ENCODE peak calls at places on chromosomes 5 and 9, in eight cellular contexts. One of them, this sample, is unnamed.

GRCh38 chr5:180043381-180043780 is 28.2 kb downstream of the RNF130 start:
- DNase-seq in cardiac muscle cell: no peak
- DNase-seq in cardiac septum: no peak
- DNase-seq in ovary: no peak
- DNase-seq in SW480: no peak
- DNase-seq in NCI-H1092 treated with DMSO at 0.1 percent for 48 hours: no peak
- DNase-seq in activated CD4-positive, alpha-beta T cell treated with anti-CD3 and anti-CD28 coated beads for 48 hours: no peak
- DNase-seq in pulmonary artery endothelial cell: no peak
- DNase-seq in this sample: no peak

GRCh38 chr9:131299948-131300347 is 10.4 kb downstream of the PLPP7 start:
- DNase-seq in cardiac muscle cell: no peak
- DNase-seq in cardiac septum: no peak
- DNase-seq in ovary: no peak
- DNase-seq in SW480: no peak
- DNase-seq in NCI-H1092 treated with DMSO at 0.1 percent for 48 hours: no peak
- DNase-seq in activated CD4-positive, alpha-beta T cell treated with anti-CD3 and anti-CD28 coated beads for 48 hours: no peak
- DNase-seq in pulmonary artery endothelial cell: no peak
- DNase-seq in this sample: no peak

GRCh38 chr5:39517800-39518199 is 93.0 kb upstream of the DAB2 start:
- DNase-seq in cardiac muscle cell: no peak
- DNase-seq in cardiac septum: no peak
- DNase-seq in ovary: no peak
- DNase-seq in SW480: no peak
- DNase-seq in NCI-H1092 treated with DMSO at 0.1 percent for 48 hours: no peak
- DNase-seq in activated CD4-positive, alpha-beta T cell treated with anti-CD3 and anti-CD28 coated beads for 48 hours: no peak
- DNase-seq in pulmonary artery endothelial cell: no peak
- DNase-seq in this sample: no peak

GRCh38 chr5:173547579-173547978 is 68.9 kb downstream of the BOD1 start:
- DNase-seq in cardiac muscle cell: no peak
- DNase-seq in cardiac septum: no peak
- DNase-seq in ovary: no peak
- DNase-seq in SW480: peak; percentile 44
- DNase-seq in NCI-H1092 treated with DMSO at 0.1 percent for 48 hours: no peak
- DNase-seq in activated CD4-positive, alpha-beta T cell treated with anti-CD3 and anti-CD28 coated beads for 48 hours: no peak
- DNase-seq in pulmonary artery endothelial cell: no peak
- DNase-seq in this sample: no peak

GRCh38 chr9:137411670-137412380 is 11.1 kb downstream of the EXD3 start:
- DNase-seq in cardiac muscle cell: no peak
- DNase-seq in cardiac septum: peak; percentile 87
- DNase-seq in ovary: peak; percentile 87
- DNase-seq in SW480: peak; percentile 93
- DNase-seq in NCI-H1092 treated with DMSO at 0.1 percent for 48 hours: no peak
- DNase-seq in activated CD4-positive, alpha-beta T cell treated with anti-CD3 and anti-CD28 coated beads for 48 hours: peak; percentile 58
- DNase-seq in pulmonary artery endothelial cell: peak; percentile 89
- DNase-seq in this sample: peak; percentile 43

GRCh38 chr5:57366744-57367143 is 115.9 kb downstream of the ACTBL2 start:
- DNase-seq in cardiac muscle cell: no peak
- DNase-seq in cardiac septum: no peak
- DNase-seq in ovary: no peak
- DNase-seq in SW480: peak; percentile 97
- DNase-seq in NCI-H1092 treated with DMSO at 0.1 percent for 48 hours: no peak
- DNase-seq in activated CD4-positive, alpha-beta T cell treated with anti-CD3 and anti-CD28 coated beads for 48 hours: no peak
- DNase-seq in pulmonary artery endothelial cell: no peak
- DNase-seq in this sample: no peak

GRCh38 chr9:121645853-121646807 is 5.3 kb upstream of the DAB2IP start:
- DNase-seq in cardiac muscle cell: no peak
- DNase-seq in cardiac septum: no peak
- DNase-seq in ovary: peak; percentile 25
- DNase-seq in SW480: no peak
- DNase-seq in NCI-H1092 treated with DMSO at 0.1 percent for 48 hours: no peak
- DNase-seq in activated CD4-positive, alpha-beta T cell treated with anti-CD3 and anti-CD28 coated beads for 48 hours: no peak
- DNase-seq in pulmonary artery endothelial cell: no peak
- DNase-seq in this sample: no peak

GRCh38 chr9:112315905-112316304 is 17.5 kb downstream of the PTBP3 start:
- DNase-seq in cardiac muscle cell: no peak
- DNase-seq in cardiac septum: no peak
- DNase-seq in ovary: no peak
- DNase-seq in SW480: no peak
- DNase-seq in NCI-H1092 treated with DMSO at 0.1 percent for 48 hours: no peak
- DNase-seq in activated CD4-positive, alpha-beta T cell treated with anti-CD3 and anti-CD28 coated beads for 48 hours: no peak
- DNase-seq in pulmonary artery endothelial cell: no peak
- DNase-seq in this sample: no peak

GRCh38 chr9:130936285-130937117 is 2.5 kb downstream of the FIBCD1 start:
- DNase-seq in cardiac muscle cell: peak; percentile 43
- DNase-seq in cardiac septum: no peak
- DNase-seq in ovary: peak; percentile 49
- DNase-seq in SW480: peak; percentile 53
- DNase-seq in NCI-H1092 treated with DMSO at 0.1 percent for 48 hours: no peak
- DNase-seq in activated CD4-positive, alpha-beta T cell treated with anti-CD3 and anti-CD28 coated beads for 48 hours: no peak
- DNase-seq in pulmonary artery endothelial cell: no peak
- DNase-seq in this sample: no peak

GRCh38 chr5:157670662-157671591 is at the start of gene C5orf52:
- DNase-seq in cardiac muscle cell: peak; percentile 66
- DNase-seq in cardiac septum: no peak
- DNase-seq in ovary: peak; percentile 43
- DNase-seq in SW480: peak; percentile 64
- DNase-seq in NCI-H1092 treated with DMSO at 0.1 percent for 48 hours: peak; percentile 55
- DNase-seq in activated CD4-positive, alpha-beta T cell treated with anti-CD3 and anti-CD28 coated beads for 48 hours: peak; percentile 25
- DNase-seq in pulmonary artery endothelial cell: no peak
- DNase-seq in this sample: no peak

GRCh38 chr5:157388148-157388547 is 71.9 kb upstream of the NIPAL4 start:
- DNase-seq in cardiac muscle cell: no peak
- DNase-seq in cardiac septum: no peak
- DNase-seq in ovary: no peak
- DNase-seq in SW480: no peak
- DNase-seq in NCI-H1092 treated with DMSO at 0.1 percent for 48 hours: no peak
- DNase-seq in activated CD4-positive, alpha-beta T cell treated with anti-CD3 and anti-CD28 coated beads for 48 hours: no peak
- DNase-seq in pulmonary artery endothelial cell: no peak
- DNase-seq in this sample: no peak

GRCh38 chr5:35136386-35136785 is 88.6 kb upstream of the AGXT2 start:
- DNase-seq in cardiac muscle cell: no peak
- DNase-seq in cardiac septum: no peak
- DNase-seq in ovary: no peak
- DNase-seq in SW480: no peak
- DNase-seq in NCI-H1092 treated with DMSO at 0.1 percent for 48 hours: no peak
- DNase-seq in activated CD4-positive, alpha-beta T cell treated with anti-CD3 and anti-CD28 coated beads for 48 hours: peak; percentile 29
- DNase-seq in pulmonary artery endothelial cell: no peak
- DNase-seq in this sample: no peak

GRCh38 chr5:60463179-60463868 is 236.6 kb downstream of the DEPDC1B start:
- DNase-seq in cardiac muscle cell: no peak
- DNase-seq in cardiac septum: no peak
- DNase-seq in ovary: no peak
- DNase-seq in SW480: no peak
- DNase-seq in NCI-H1092 treated with DMSO at 0.1 percent for 48 hours: no peak
- DNase-seq in activated CD4-positive, alpha-beta T cell treated with anti-CD3 and anti-CD28 coated beads for 48 hours: no peak
- DNase-seq in pulmonary artery endothelial cell: no peak
- DNase-seq in this sample: no peak

GRCh38 chr5:134592141-134592746 is 40.4 kb downstream of the SAR1B start:
- DNase-seq in cardiac muscle cell: peak; percentile 14
- DNase-seq in cardiac septum: peak; percentile 50
- DNase-seq in ovary: no peak
- DNase-seq in SW480: peak; percentile 34
- DNase-seq in NCI-H1092 treated with DMSO at 0.1 percent for 48 hours: no peak
- DNase-seq in activated CD4-positive, alpha-beta T cell treated with anti-CD3 and anti-CD28 coated beads for 48 hours: no peak
- DNase-seq in pulmonary artery endothelial cell: no peak
- DNase-seq in this sample: peak; percentile 79

GRCh38 chr5:153276151-153276550 is 214.3 kb upstream of the GRIA1 start:
- DNase-seq in cardiac muscle cell: peak; percentile 89
- DNase-seq in cardiac septum: no peak
- DNase-seq in ovary: no peak
- DNase-seq in SW480: peak; percentile 34
- DNase-seq in NCI-H1092 treated with DMSO at 0.1 percent for 48 hours: no peak
- DNase-seq in activated CD4-positive, alpha-beta T cell treated with anti-CD3 and anti-CD28 coated beads for 48 hours: peak; percentile 17
- DNase-seq in pulmonary artery endothelial cell: no peak
- DNase-seq in this sample: no peak

GRCh38 chr9:2622361-2623045 is 916 bp downstream of the VLDLR start:
- DNase-seq in cardiac muscle cell: peak; percentile 66
- DNase-seq in cardiac septum: no peak
- DNase-seq in ovary: peak; percentile 67
- DNase-seq in SW480: peak; percentile 15
- DNase-seq in NCI-H1092 treated with DMSO at 0.1 percent for 48 hours: peak; percentile 67
- DNase-seq in activated CD4-positive, alpha-beta T cell treated with anti-CD3 and anti-CD28 coated beads for 48 hours: peak; percentile 34
- DNase-seq in pulmonary artery endothelial cell: no peak
- DNase-seq in this sample: no peak

GRCh38 chr5:79847561-79847960 is 143.5 kb downstream of the MTX3 start:
- DNase-seq in cardiac muscle cell: no peak
- DNase-seq in cardiac septum: no peak
- DNase-seq in ovary: no peak
- DNase-seq in SW480: no peak
- DNase-seq in NCI-H1092 treated with DMSO at 0.1 percent for 48 hours: no peak
- DNase-seq in activated CD4-positive, alpha-beta T cell treated with anti-CD3 and anti-CD28 coated beads for 48 hours: no peak
- DNase-seq in pulmonary artery endothelial cell: no peak
- DNase-seq in this sample: no peak

GRCh38 chr9:90878562-90878961 is 76.9 kb downstream of the SYK start:
- DNase-seq in cardiac muscle cell: no peak
- DNase-seq in cardiac septum: no peak
- DNase-seq in ovary: no peak
- DNase-seq in SW480: no peak
- DNase-seq in NCI-H1092 treated with DMSO at 0.1 percent for 48 hours: no peak
- DNase-seq in activated CD4-positive, alpha-beta T cell treated with anti-CD3 and anti-CD28 coated beads for 48 hours: no peak
- DNase-seq in pulmonary artery endothelial cell: no peak
- DNase-seq in this sample: no peak

GRCh38 chr9:116475201-116475600 is 211.9 kb upstream of the TRIM32 start:
- DNase-seq in cardiac muscle cell: no peak
- DNase-seq in cardiac septum: no peak
- DNase-seq in ovary: no peak
- DNase-seq in SW480: no peak
- DNase-seq in NCI-H1092 treated with DMSO at 0.1 percent for 48 hours: no peak
- DNase-seq in activated CD4-positive, alpha-beta T cell treated with anti-CD3 and anti-CD28 coated beads for 48 hours: no peak
- DNase-seq in pulmonary artery endothelial cell: no peak
- DNase-seq in this sample: no peak

GRCh38 chr5:29412979-29413378 is 1780.5 kb upstream of the CDH6 start:
- DNase-seq in cardiac muscle cell: no peak
- DNase-seq in cardiac septum: no peak
- DNase-seq in ovary: no peak
- DNase-seq in SW480: no peak
- DNase-seq in NCI-H1092 treated with DMSO at 0.1 percent for 48 hours: no peak
- DNase-seq in activated CD4-positive, alpha-beta T cell treated with anti-CD3 and anti-CD28 coated beads for 48 hours: no peak
- DNase-seq in pulmonary artery endothelial cell: no peak
- DNase-seq in this sample: no peak

GRCh38 chr5:124650960-124651662 is 95.3 kb downstream of the ZNF608 start:
- DNase-seq in cardiac muscle cell: no peak
- DNase-seq in cardiac septum: no peak
- DNase-seq in ovary: no peak
- DNase-seq in SW480: no peak
- DNase-seq in NCI-H1092 treated with DMSO at 0.1 percent for 48 hours: no peak
- DNase-seq in activated CD4-positive, alpha-beta T cell treated with anti-CD3 and anti-CD28 coated beads for 48 hours: no peak
- DNase-seq in pulmonary artery endothelial cell: peak; percentile 99
- DNase-seq in this sample: no peak

GRCh38 chr5:29963956-29964355 is 1229.5 kb upstream of the CDH6 start:
- DNase-seq in cardiac muscle cell: peak; percentile 55
- DNase-seq in cardiac septum: no peak
- DNase-seq in ovary: no peak
- DNase-seq in SW480: no peak
- DNase-seq in NCI-H1092 treated with DMSO at 0.1 percent for 48 hours: no peak
- DNase-seq in activated CD4-positive, alpha-beta T cell treated with anti-CD3 and anti-CD28 coated beads for 48 hours: no peak
- DNase-seq in pulmonary artery endothelial cell: no peak
- DNase-seq in this sample: no peak

GRCh38 chr5:95241635-95242034 is 43.3 kb downstream of the MCTP1 start:
- DNase-seq in cardiac muscle cell: no peak
- DNase-seq in cardiac septum: no peak
- DNase-seq in ovary: no peak
- DNase-seq in SW480: no peak
- DNase-seq in NCI-H1092 treated with DMSO at 0.1 percent for 48 hours: no peak
- DNase-seq in activated CD4-positive, alpha-beta T cell treated with anti-CD3 and anti-CD28 coated beads for 48 hours: no peak
- DNase-seq in pulmonary artery endothelial cell: no peak
- DNase-seq in this sample: no peak

GRCh38 chr5:40619406-40619805 is 60.3 kb upstream of the PTGER4 start:
- DNase-seq in cardiac muscle cell: no peak
- DNase-seq in cardiac septum: no peak
- DNase-seq in ovary: no peak
- DNase-seq in SW480: no peak
- DNase-seq in NCI-H1092 treated with DMSO at 0.1 percent for 48 hours: no peak
- DNase-seq in activated CD4-positive, alpha-beta T cell treated with anti-CD3 and anti-CD28 coated beads for 48 hours: no peak
- DNase-seq in pulmonary artery endothelial cell: no peak
- DNase-seq in this sample: no peak

GRCh38 chr5:107665036-107665435 is 5.7 kb downstream of the EFNA5 start:
- DNase-seq in cardiac muscle cell: no peak
- DNase-seq in cardiac septum: no peak
- DNase-seq in ovary: no peak
- DNase-seq in SW480: no peak
- DNase-seq in NCI-H1092 treated with DMSO at 0.1 percent for 48 hours: no peak
- DNase-seq in activated CD4-positive, alpha-beta T cell treated with anti-CD3 and anti-CD28 coated beads for 48 hours: no peak
- DNase-seq in pulmonary artery endothelial cell: no peak
- DNase-seq in this sample: no peak

GRCh38 chr9:21558627-21559401 is 76.7 kb upstream of the IFNE start:
- DNase-seq in cardiac muscle cell: no peak
- DNase-seq in cardiac septum: no peak
- DNase-seq in ovary: no peak
- DNase-seq in SW480: peak; percentile 56
- DNase-seq in NCI-H1092 treated with DMSO at 0.1 percent for 48 hours: no peak
- DNase-seq in activated CD4-positive, alpha-beta T cell treated with anti-CD3 and anti-CD28 coated beads for 48 hours: peak; percentile 28
- DNase-seq in pulmonary artery endothelial cell: no peak
- DNase-seq in this sample: no peak

GRCh38 chr5:95018511-95018910 is 266.4 kb downstream of the MCTP1 start:
- DNase-seq in cardiac muscle cell: no peak
- DNase-seq in cardiac septum: no peak
- DNase-seq in ovary: no peak
- DNase-seq in SW480: no peak
- DNase-seq in NCI-H1092 treated with DMSO at 0.1 percent for 48 hours: no peak
- DNase-seq in activated CD4-positive, alpha-beta T cell treated with anti-CD3 and anti-CD28 coated beads for 48 hours: no peak
- DNase-seq in pulmonary artery endothelial cell: no peak
- DNase-seq in this sample: no peak

GRCh38 chr9:13555989-13556500 is 276.6 kb upstream of the MPDZ start:
- DNase-seq in cardiac muscle cell: no peak
- DNase-seq in cardiac septum: no peak
- DNase-seq in ovary: no peak
- DNase-seq in SW480: no peak
- DNase-seq in NCI-H1092 treated with DMSO at 0.1 percent for 48 hours: no peak
- DNase-seq in activated CD4-positive, alpha-beta T cell treated with anti-CD3 and anti-CD28 coated beads for 48 hours: no peak
- DNase-seq in pulmonary artery endothelial cell: no peak
- DNase-seq in this sample: no peak

GRCh38 chr5:150155258-150156032 is at the start of gene PDGFRB:
- DNase-seq in cardiac muscle cell: peak; percentile 58
- DNase-seq in cardiac septum: peak; percentile 88
- DNase-seq in ovary: peak; percentile 95
- DNase-seq in SW480: no peak
- DNase-seq in NCI-H1092 treated with DMSO at 0.1 percent for 48 hours: no peak
- DNase-seq in activated CD4-positive, alpha-beta T cell treated with anti-CD3 and anti-CD28 coated beads for 48 hours: peak; percentile 25
- DNase-seq in pulmonary artery endothelial cell: no peak
- DNase-seq in this sample: peak; percentile 84

GRCh38 chr9:117488659-117489058 is 73.8 kb upstream of the ASTN2 start:
- DNase-seq in cardiac muscle cell: no peak
- DNase-seq in cardiac septum: no peak
- DNase-seq in ovary: no peak
- DNase-seq in SW480: no peak
- DNase-seq in NCI-H1092 treated with DMSO at 0.1 percent for 48 hours: no peak
- DNase-seq in activated CD4-positive, alpha-beta T cell treated with anti-CD3 and anti-CD28 coated beads for 48 hours: no peak
- DNase-seq in pulmonary artery endothelial cell: no peak
- DNase-seq in this sample: no peak

GRCh38 chr5:141960449-141961323 is 2.7 kb upstream of the PCDH12 start:
- DNase-seq in cardiac muscle cell: peak; percentile 92
- DNase-seq in cardiac septum: peak; percentile 95
- DNase-seq in ovary: peak; percentile 87
- DNase-seq in SW480: peak; percentile 87
- DNase-seq in NCI-H1092 treated with DMSO at 0.1 percent for 48 hours: peak; percentile 69
- DNase-seq in activated CD4-positive, alpha-beta T cell treated with anti-CD3 and anti-CD28 coated beads for 48 hours: peak; percentile 93
- DNase-seq in pulmonary artery endothelial cell: no peak
- DNase-seq in this sample: peak; percentile 72

GRCh38 chr9:20321683-20322082 is 300.6 kb downstream of the MLLT3 start:
- DNase-seq in cardiac muscle cell: no peak
- DNase-seq in cardiac septum: no peak
- DNase-seq in ovary: no peak
- DNase-seq in SW480: no peak
- DNase-seq in NCI-H1092 treated with DMSO at 0.1 percent for 48 hours: no peak
- DNase-seq in activated CD4-positive, alpha-beta T cell treated with anti-CD3 and anti-CD28 coated beads for 48 hours: peak; percentile 50
- DNase-seq in pulmonary artery endothelial cell: no peak
- DNase-seq in this sample: no peak

GRCh38 chr5:14787801-14788579 is 83.6 kb downstream of the ANKH start:
- DNase-seq in cardiac muscle cell: no peak
- DNase-seq in cardiac septum: no peak
- DNase-seq in ovary: no peak
- DNase-seq in SW480: no peak
- DNase-seq in NCI-H1092 treated with DMSO at 0.1 percent for 48 hours: no peak
- DNase-seq in activated CD4-positive, alpha-beta T cell treated with anti-CD3 and anti-CD28 coated beads for 48 hours: no peak
- DNase-seq in pulmonary artery endothelial cell: no peak
- DNase-seq in this sample: no peak

This sample was measured in gastrocnemius medialis.